ENCODE peak calls at places on chromosomes 2 and 18, in seven cellular contexts. E is hepatocyte; S is CD8-positive, alpha-beta T cell; T is heart right ventricle; B is cardiac fibroblast; R is astrocyte of the spinal cord; K is left lung. O is an unnamed sample.

GRCh38 chr2:70923378-70924015 is 12.2 kb upstream of the ATP6V1B1 start:
- DNase-seq in E (peak), S (no peak), T (no peak), B (peak), R (no peak), K (no peak), O (no peak)

GRCh38 chr2:83478037-83478436 is 981.0 kb downstream of the SUCLG1 start:
- DNase-seq in E (no peak), S (no peak), T (no peak), B (no peak), R (no peak), K (no peak), O (no peak)

GRCh38 chr2:159786938-159787337 is 11.1 kb downstream of the CD302 start:
- DNase-seq in E (no peak), S (no peak), T (no peak), B (no peak), R (no peak), K (no peak), O (no peak)

GRCh38 chr2:13545320-13545719 is 828.6 kb downstream of the TRIB2 start:
- DNase-seq in E (no peak), S (no peak), T (no peak), B (no peak), R (no peak), K (no peak), O (no peak)

GRCh38 chr2:54741250-54741649 is 17.8 kb downstream of the EML6 start:
- DNase-seq in E (no peak), S (no peak), T (no peak), B (peak), R (peak), K (no peak), O (no peak)

GRCh38 chr2:223626713-223627112 is 24.6 kb upstream of the SCG2 start:
- DNase-seq in E (no peak), S (no peak), T (no peak), B (peak), R (peak), K (no peak), O (no peak)

GRCh38 chr2:168371273-168371992 is 84.6 kb upstream of the CERS6 start:
- DNase-seq in E (no peak), S (no peak), T (no peak), B (no peak), R (no peak), K (no peak), O (no peak)

GRCh38 chr2:170723446-170723958 is 8.4 kb downstream of the SP5 start:
- DNase-seq in E (no peak), S (no peak), T (no peak), B (no peak), R (no peak), K (no peak), O (no peak)

GRCh38 chr2:200219400-200220113 is 86.9 kb upstream of the SPATS2L start:
- DNase-seq in E (no peak), S (no peak), T (no peak), B (no peak), R (no peak), K (no peak), O (no peak)

GRCh38 chr2:177872286-177872685 is 200.3 kb downstream of the PDE11A start:
- DNase-seq in E (no peak), S (no peak), T (no peak), B (no peak), R (no peak), K (no peak), O (no peak)

GRCh38 chr2:77127345-77127744 is 394.8 kb downstream of the LRRTM4 start:
- DNase-seq in E (no peak), S (no peak), T (no peak), B (no peak), R (no peak), K (no peak), O (no peak)

GRCh38 chr2:223930002-223930976 is 14.8 kb downstream of the WDFY1 start:
- DNase-seq in E (peak), S (no peak), T (peak), B (peak), R (peak), K (peak), O (no peak)

GRCh38 chr2:150878347-150878746 is 383.3 kb downstream of the RBM43 start:
- DNase-seq in E (peak), S (no peak), T (no peak), B (peak), R (peak), K (no peak), O (no peak)

GRCh38 chr18:66993492-66993891 is 389.6 kb upstream of the CDH19 start:
- DNase-seq in E (peak), S (no peak), T (no peak), B (no peak), R (no peak), K (no peak), O (no peak)

GRCh38 chr2:6183231-6183630 is 491.0 kb downstream of the SOX11 start:
- DNase-seq in E (no peak), S (no peak), T (no peak), B (no peak), R (no peak), K (no peak), O (no peak)

GRCh38 chr2:32064021-32064678 is 794 bp downstream of the SPAST start:
- DNase-seq in E (peak), S (peak), T (no peak), B (peak), R (peak), K (no peak), O (no peak)

GRCh38 chr2:32064713-32065112 is 1.4 kb downstream of the SPAST start:
- DNase-seq in E (no peak), S (no peak), T (no peak), B (no peak), R (no peak), K (no peak), O (no peak)

GRCh38 chr2:32061430-32061829 is 1.9 kb upstream of the SPAST start:
- DNase-seq in E (no peak), S (no peak), T (no peak), B (no peak), R (no peak), K (no peak), O (no peak)

GRCh38 chr2:32061973-32062861 is 1.1 kb upstream of the SPAST start:
- DNase-seq in E (peak), S (no peak), T (peak), B (peak), R (peak), K (no peak), O (no peak)

DNA sequence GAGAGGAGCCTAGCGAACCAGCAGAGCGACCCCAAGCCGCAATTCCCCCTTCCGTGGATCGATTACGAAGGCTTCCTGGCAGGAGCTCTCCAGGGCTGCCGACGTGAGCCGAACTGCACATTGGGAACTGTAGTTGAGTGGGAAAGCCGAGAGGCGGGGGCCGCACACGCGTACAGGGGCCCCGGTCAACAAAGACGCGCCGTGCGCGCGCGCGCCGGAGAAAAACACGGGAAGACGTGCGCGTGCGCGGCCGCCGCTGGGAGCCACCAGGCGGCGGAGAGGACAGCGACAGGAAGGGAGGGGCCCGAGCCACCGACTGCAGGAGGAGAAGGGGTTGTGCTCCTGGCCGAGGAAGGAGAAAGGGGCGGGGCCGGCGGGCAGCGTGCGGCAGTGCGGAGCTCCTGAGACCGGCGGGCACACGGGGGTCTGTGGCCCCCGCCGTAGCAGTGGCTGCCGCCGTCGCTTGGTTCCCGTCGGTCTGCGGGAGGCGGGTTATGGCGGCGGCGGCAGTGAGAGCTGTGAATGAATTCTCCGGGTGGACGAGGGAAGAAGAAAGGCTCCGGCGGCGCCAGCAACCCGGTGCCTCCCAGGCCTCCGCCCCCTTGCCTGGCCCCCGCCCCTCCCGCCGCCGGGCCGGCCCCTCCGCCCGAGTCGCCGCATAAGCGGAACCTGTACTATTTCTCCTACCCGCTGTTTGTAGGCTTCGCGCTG is at the start of gene SPAST:
- DNase-seq in E (peak), S (peak), T (peak), B (peak), R (peak), K (peak), O (peak)
- TF ChIP-seq CTCF in E (no peak), S (peak), T (peak), B (peak), R (peak), K (peak), O (no peak)

GRCh38 chr2:44572196-44572900 is 210.6 kb downstream of the CAMKMT start:
- DNase-seq in E (no peak), S (no peak), T (no peak), B (peak), R (peak), K (no peak), O (no peak)
- TF ChIP-seq CTCF in E (no peak), S (no peak), T (no peak), B (no peak), R (no peak), K (no peak), O (no peak)

DNA sequence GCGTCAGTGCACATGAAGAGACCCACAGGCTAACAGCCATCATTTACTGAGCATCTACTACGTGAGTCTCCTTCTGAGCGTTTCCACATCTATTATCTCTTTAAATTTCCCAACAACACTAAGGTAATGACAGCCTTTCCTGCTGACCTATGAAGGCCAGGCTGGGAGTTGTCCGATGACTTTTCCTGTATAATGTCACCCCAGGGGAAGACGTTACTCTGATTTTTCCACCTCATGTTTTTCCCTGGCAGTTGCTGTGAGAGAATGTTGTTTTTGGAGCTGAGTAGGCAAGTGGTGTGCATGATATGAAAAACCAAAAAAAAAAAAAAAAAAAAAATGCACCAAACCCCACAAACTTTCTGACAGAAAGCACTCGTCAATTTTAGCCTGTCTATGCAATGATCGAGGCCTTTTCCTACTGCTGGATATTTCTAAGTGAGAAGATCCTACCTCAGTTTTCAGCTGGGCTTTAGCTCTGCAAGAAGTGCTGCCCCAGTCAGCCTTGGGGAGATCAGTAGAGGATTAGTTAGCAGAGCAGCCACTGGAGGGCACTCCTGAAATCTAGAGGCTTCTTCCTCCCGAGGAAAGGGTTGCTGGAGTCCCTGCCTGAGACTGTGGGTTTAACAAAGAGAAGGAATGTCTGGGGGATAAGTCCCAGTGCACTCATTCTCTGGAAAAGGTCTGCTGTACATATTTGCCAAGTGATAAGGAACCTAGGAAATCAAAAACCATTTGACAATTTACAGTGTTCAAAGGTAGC is 207.5 kb downstream of the SLC8A1 start:
- DNase-seq in E (peak), S (no peak), T (peak), B (peak), R (peak), K (no peak), O (no peak)
- TF ChIP-seq CTCF in E (peak), S (no peak), T (no peak), B (peak), R (peak), K (peak), O (no peak)

GRCh38 chr2:85769236-85769986 is 15.6 kb downstream of the ATOH8 start:
- DNase-seq in E (no peak), S (no peak), T (no peak), B (no peak), R (no peak), K (no peak), O (no peak)
- TF ChIP-seq CTCF in E (peak), S (no peak), T (peak), B (peak), R (peak), K (no peak), O (no peak)

GRCh38 chr2:10787176-10787968 is 25.2 kb downstream of the PDIA6 start:
- DNase-seq in E (no peak), S (peak), T (no peak), B (peak), R (no peak), K (no peak), O (no peak)
- TF ChIP-seq CTCF in E (peak), S (no peak), T (no peak), B (peak), R (peak), K (no peak), O (no peak)

GRCh38 chr18:48037481-48038271 is 107.2 kb upstream of the SMAD2 start:
- DNase-seq in E (no peak), S (no peak), T (peak), B (no peak), R (no peak), K (no peak), O (no peak)
- TF ChIP-seq CTCF in E (peak), S (no peak), T (peak), B (peak), R (peak), K (no peak), O (no peak)

DNA sequence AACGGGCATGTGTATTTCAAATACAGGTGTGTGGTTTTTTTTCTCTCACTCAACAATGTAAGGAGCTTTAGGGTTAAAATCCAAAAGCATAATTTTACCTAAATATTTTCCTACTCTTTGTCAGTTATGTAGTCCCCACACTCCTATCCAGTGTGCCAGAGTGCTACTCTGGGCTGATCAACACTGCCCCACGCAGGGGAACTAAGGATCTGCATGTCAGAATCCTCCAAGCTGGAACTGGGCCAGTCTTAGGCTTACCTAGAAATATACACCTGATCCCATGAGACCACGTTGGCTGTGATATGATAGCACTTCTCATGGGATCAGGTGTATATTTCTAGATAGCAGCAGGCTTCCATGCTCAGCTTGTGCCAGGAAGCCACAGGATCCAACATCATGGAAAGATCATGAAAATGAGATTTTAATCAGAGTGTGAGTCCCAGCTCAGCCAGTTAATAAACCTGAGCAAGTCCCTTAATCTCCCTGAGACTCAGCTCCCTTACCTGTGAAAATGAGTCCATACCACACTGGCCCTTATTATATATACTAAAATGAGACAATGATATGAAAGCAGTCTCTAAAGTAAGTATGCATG is 29.7 kb downstream of the CCDC141 start:
- DNase-seq in E (peak), S (peak), T (peak), B (peak), R (no peak), K (no peak), O (peak)
- TF ChIP-seq CTCF in E (peak), S (peak), T (no peak), B (peak), R (peak), K (no peak), O (no peak)

GRCh38 chr2:40360652-40361051 is 91.2 kb downstream of the SLC8A1 start:
- DNase-seq in E (no peak), S (no peak), T (no peak), B (no peak), R (no peak), K (no peak), O (no peak)
- TF ChIP-seq CTCF in E (no peak), S (no peak), T (no peak), B (no peak), R (no peak), K (no peak), O (no peak)

DNA sequence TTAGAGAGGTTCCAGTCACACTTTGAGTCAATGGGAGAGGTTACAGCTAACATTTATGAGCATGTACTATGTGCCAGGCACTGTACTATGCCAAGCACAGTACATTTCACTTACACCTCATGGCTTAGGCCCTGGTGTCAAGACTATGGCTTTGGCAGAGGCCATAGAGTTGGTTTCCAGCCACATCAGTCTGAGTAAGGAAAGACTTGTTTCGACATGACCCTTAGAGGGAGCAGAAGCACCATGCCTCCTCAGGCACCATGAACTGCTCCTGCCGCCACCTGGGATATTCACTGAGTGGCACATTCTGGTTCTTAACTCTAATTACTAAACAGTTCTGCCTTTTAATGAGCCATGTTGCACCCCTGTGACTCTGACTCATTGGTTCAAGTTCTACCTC is 12.7 kb downstream of the DGUOK start:
- DNase-seq in E (no peak), S (peak), T (no peak), B (peak), R (no peak), K (no peak), O (no peak)
- TF ChIP-seq CTCF in E (no peak), S (peak), T (no peak), B (no peak), R (peak), K (no peak), O (no peak)

O was measured in activated B cell treated with CpG ODN at 0.5 μM for 24 hours.